ENCODE peak calls at places on chromosomes 5 and 9, in four cellular contexts. R is HT1080; D is stimulated activated CD4-positive, alpha-beta T cell treated with anti-CD3 and anti-CD28 coated beads, Interleukin-4, amount 100 ng/mL, for 48 hours; N is NCI-H226. H is an unnamed sample.
A peak's percentile ranks its signal among the peaks of the same experiment; 100 is the strongest.

GRCh38 chr5:136802382-136802781 is 437.0 kb upstream of the TRPC7 start:
- DNase-seq in R (peak; percentile 32), N (no peak), D (no peak), H (no peak)

GRCh38 chr5:167754501-167754941 is 536.9 kb upstream of the WWC1 start:
- DNase-seq in D (no peak), N (peak; percentile 95), R (peak; percentile 93), H (no peak)

GRCh38 chr5:15255601-15256000 is 244.4 kb upstream of the FBXL7 start:
- DNase-seq in D (no peak), R (no peak), N (no peak), H (no peak)

GRCh38 chr9:107737987-107738743 is 248.6 kb upstream of the KLF4 start:
- DNase-seq in D (no peak), N (peak; percentile 8), R (no peak), H (no peak)

GRCh38 chr5:76040806-76041205 is 42.4 kb upstream of the SV2C start:
- DNase-seq in N (no peak), R (no peak), D (no peak), H (no peak)

GRCh38 chr5:166505086-166505485 is 1786.4 kb upstream of the WWC1 start:
- DNase-seq in R (no peak), D (no peak), N (no peak), H (no peak)

GRCh38 chr5:36417668-36418067 is 116.0 kb upstream of the RANBP3L start:
- DNase-seq in R (no peak), N (peak; percentile 78), D (no peak), H (no peak)

GRCh38 chr5:123949043-123949804 is 437.2 kb downstream of the CSNK1G3 start:
- DNase-seq in N (no peak), R (no peak), D (no peak), H (no peak)

GRCh38 chr5:135225856-135226560 is 173.0 kb downstream of the MACROH2A1 start:
- DNase-seq in R (no peak), N (no peak), D (no peak), H (no peak)

GRCh38 chr5:173457482-173457881 is 129.3 kb upstream of the STC2 start:
- DNase-seq in R (peak; percentile 13), N (no peak), D (no peak), H (no peak)

GRCh38 chr9:129489838-129490582 is 130.9 kb downstream of the C9orf50 start:
- DNase-seq in N (peak; percentile 82), R (no peak), D (no peak), H (no peak)

GRCh38 chr9:91275641-91276040 is 86.1 kb downstream of the AUH start:
- DNase-seq in D (no peak), N (no peak), R (no peak), H (no peak)

GRCh38 chr9:38417003-38417965 is 7.0 kb downstream of the IGFBPL1 start:
- DNase-seq in D (peak; percentile 51), R (no peak), N (no peak), H (no peak)

GRCh38 chr5:167573274-167574127 is 717.9 kb upstream of the WWC1 start:
- DNase-seq in R (no peak), N (no peak), D (no peak), H (no peak)

GRCh38 chr5:23507278-23507685 is at the start of gene PRDM9:
- DNase-seq in N (no peak), D (peak; percentile 0), R (no peak), H (no peak)

GRCh38 chr9:21761309-21761901 is 41.0 kb upstream of the MTAP start:
- DNase-seq in D (no peak), R (no peak), N (no peak), H (no peak)

GRCh38 chr5:32843532-32843895 is 132.4 kb downstream of the NPR3 start:
- DNase-seq in R (no peak), D (no peak), N (no peak), H (no peak)

GRCh38 chr5:13831236-13831810 is 113.2 kb downstream of the DNAH5 start:
- DNase-seq in D (no peak), R (peak; percentile 81), N (peak; percentile 9), H (no peak)

GRCh38 chr5:54062958-54063357 is 247.4 kb downstream of the ARL15 start:
- DNase-seq in D (no peak), N (peak; percentile 55), R (peak; percentile 63), H (no peak)

GRCh38 chr5:78622302-78622971 is 26.1 kb downstream of the LHFPL2 start:
- DNase-seq in N (no peak), D (no peak), R (no peak), H (no peak)

GRCh38 chr9:112559629-112560413 is 73.2 kb downstream of the KIAA1958 start:
- DNase-seq in N (no peak), R (no peak), D (no peak), H (no peak)

GRCh38 chr5:122400961-122401360 is 88.9 kb downstream of the SNCAIP start:
- DNase-seq in R (no peak), D (no peak), N (no peak), H (no peak)

GRCh38 chr9:34993502-34994428 is 4.2 kb downstream of the DNAJB5 start:
- DNase-seq in N (peak; percentile 52), D (no peak), R (peak; percentile 15), H (no peak)

GRCh38 chr9:29691758-29692407 is 2118.6 kb upstream of the C9orf72 start:
- DNase-seq in R (peak; percentile 38), N (no peak), D (no peak), H (no peak)

GRCh38 chr5:9599391-9599790 is 30.8 kb downstream of the TAS2R1 start:
- DNase-seq in D (no peak), N (no peak), R (no peak), H (no peak)

GRCh38 chr5:143447983-143448382 is 44.5 kb upstream of the NR3C1 start:
- DNase-seq in D (no peak), N (no peak), R (no peak), H (no peak)

GRCh38 chr9:37963936-37964739 is 60.2 kb upstream of the SLC25A51 start:
- DNase-seq in D (no peak), R (peak; percentile 87), N (peak; percentile 73), H (no peak)

GRCh38 chr9:4090491-4090890 is 209.4 kb downstream of the GLIS3 start:
- DNase-seq in D (no peak), R (no peak), N (no peak), H (no peak)

GRCh38 chr5:55593115-55593472 is 58.3 kb upstream of the PLPP1 start:
- DNase-seq in D (no peak), N (no peak), R (no peak), H (no peak)

GRCh38 chr5:177403194-177403825 is 2.8 kb upstream of the PFN3 start:
- DNase-seq in R (no peak), D (peak; percentile 28), N (no peak), H (no peak)

GRCh38 chr5:83145882-83146331 is 68.6 kb downstream of the XRCC4 start:
- DNase-seq in D (no peak), R (no peak), N (no peak), H (no peak)

GRCh38 chr5:142605649-142606048 is 80.2 kb downstream of the FGF1 start:
- DNase-seq in N (no peak), D (no peak), R (no peak), H (no peak)

H was measured in GM12892.